ENCODE peak calls at places on chromosomes 3 and 15, in eight cellular contexts. H is ovary, G is cerebellar cortex, I is SW 1271, O is A549, K is NCI-H1092, U is cardiac fibroblast, Z is NCI-H82. X is an unnamed sample.
A peak's percentile ranks its signal among the peaks of the same experiment; 100 is the strongest.

GRCh38 chr15:65028921-65029735 is at the start of gene MTFMT:
- DNase-seq in H (peak; percentile 96), G (peak; percentile 86), I (peak; percentile 79), O (peak; percentile 97), K (peak; percentile 59), U (peak; percentile 85), Z (peak; percentile 92), X (peak; percentile 79)

GRCh38 chr3:194104041-194104751 is 31.8 kb upstream of the HES1 start:
- DNase-seq in H (no peak), G (no peak), I (no peak), O (no peak), K (no peak), U (no peak), Z (peak; percentile 52), X (no peak)

GRCh38 chr15:60479361-60479684 is 381 bp upstream of the ICE2 start:
- DNase-seq in H (no peak), G (no peak), I (no peak), O (no peak), K (no peak), U (no peak), Z (no peak), X (no peak)

GRCh38 chr3:172698650-172699049 is 12.2 kb downstream of the NCEH1 start:
- DNase-seq in H (no peak), G (no peak), I (no peak), O (no peak), K (no peak), U (no peak), Z (no peak), X (no peak)

GRCh38 chr3:110478377-110479054 is 593.1 kb upstream of the NECTIN3 start:
- DNase-seq in H (no peak), G (no peak), I (no peak), O (no peak), K (no peak), U (no peak), Z (no peak), X (no peak)

GRCh38 chr3:183268361-183268760 is 15.3 kb downstream of the B3GNT5 start:
- DNase-seq in H (no peak), G (no peak), I (no peak), O (no peak), K (no peak), U (no peak), Z (no peak), X (no peak)

GRCh38 chr3:154224366-154224765 is 99.9 kb downstream of the DHX36 start:
- DNase-seq in H (no peak), G (no peak), I (no peak), O (no peak), K (no peak), U (no peak), Z (no peak), X (no peak)

GRCh38 chr3:189457201-189457607 is 174.0 kb upstream of the TP63 start:
- DNase-seq in H (no peak), G (no peak), I (no peak), O (no peak), K (no peak), U (peak; percentile 6), Z (no peak), X (peak; percentile 47)

GRCh38 chr3:44561076-44561475 is 6.1 kb downstream of the ZKSCAN7 start:
- DNase-seq in H (no peak), G (no peak), I (no peak), O (no peak), K (no peak), U (no peak), Z (no peak), X (no peak)

GRCh38 chr15:74785716-74786032 is 3.8 kb downstream of the CSK start:
- DNase-seq in H (no peak), G (no peak), I (no peak), O (no peak), K (no peak), U (no peak), Z (no peak), X (no peak)

GRCh38 chr3:111547645-111548044 is 5.6 kb downstream of the CD96 start:
- DNase-seq in H (no peak), G (no peak), I (no peak), O (no peak), K (no peak), U (no peak), Z (no peak), X (no peak)

GRCh38 chr3:66083096-66083960 is 44.6 kb upstream of the MAGI1 start:
- DNase-seq in H (no peak), G (peak; percentile 13), I (no peak), O (no peak), K (no peak), U (no peak), Z (no peak), X (no peak)

GRCh38 chr3:59286791-59287531 is 237.1 kb upstream of the CFAP20DC start:
- DNase-seq in H (no peak), G (peak; percentile 25), I (no peak), O (no peak), K (no peak), U (no peak), Z (no peak), X (no peak)

GRCh38 chr3:18649666-18650363 is 224.7 kb upstream of the SATB1 start:
- DNase-seq in H (no peak), G (no peak), I (no peak), O (no peak), K (no peak), U (no peak), Z (no peak), X (no peak)

GRCh38 chr3:197595470-197596185 is 39.9 kb upstream of the BDH1 start:
- DNase-seq in H (no peak), G (peak; percentile 94), I (no peak), O (no peak), K (no peak), U (no peak), Z (no peak), X (no peak)

GRCh38 chr3:181694805-181695660 is 16.7 kb upstream of the SOX2 start:
- DNase-seq in H (peak; percentile 76), G (no peak), I (no peak), O (no peak), K (no peak), U (peak; percentile 20), Z (peak; percentile 20), X (no peak)

GRCh38 chr15:85445361-85445760 is 65.0 kb downstream of the AKAP13 start:
- DNase-seq in H (no peak), G (no peak), I (no peak), O (no peak), K (no peak), U (no peak), Z (no peak), X (no peak)

GRCh38 chr3:38724392-38724736 is 74.9 kb upstream of the SCN5A start:
- DNase-seq in H (no peak), G (no peak), I (no peak), O (no peak), K (no peak), U (no peak), Z (no peak), X (no peak)

GRCh38 chr15:67039349-67040075 is 25.9 kb upstream of the SMAD3 start:
- DNase-seq in H (no peak), G (no peak), I (no peak), O (no peak), K (no peak), U (no peak), Z (no peak), X (no peak)

GRCh38 chr15:89472785-89473256 is 23.6 kb downstream of the RHCG start:
- DNase-seq in H (no peak), G (peak; percentile 56), I (peak; percentile 52), O (peak; percentile 88), K (no peak), U (peak; percentile 64), Z (peak; percentile 81), X (peak; percentile 26)

GRCh38 chr3:16430717-16431630 is 82.5 kb downstream of the RFTN1 start:
- DNase-seq in H (no peak), G (peak; percentile 10), I (no peak), O (no peak), K (no peak), U (no peak), Z (no peak), X (no peak)

GRCh38 chr3:156677120-156677479 is 2.7 kb downstream of the TIPARP start:
- DNase-seq in H (no peak), G (no peak), I (no peak), O (no peak), K (no peak), U (no peak), Z (no peak), X (no peak)

GRCh38 chr3:165464736-165465135 is 268.6 kb upstream of the SLITRK3 start:
- DNase-seq in H (no peak), G (no peak), I (no peak), O (no peak), K (no peak), U (peak; percentile 25), Z (no peak), X (no peak)

GRCh38 chr3:72317491-72317890 is 530.8 kb downstream of the SHQ1 start:
- DNase-seq in H (no peak), G (no peak), I (no peak), O (no peak), K (no peak), U (no peak), Z (no peak), X (no peak)

GRCh38 chr3:52245322-52246263 is at the start of gene PPM1M:
- DNase-seq in H (peak; percentile 67), G (no peak), I (no peak), O (peak; percentile 46), K (no peak), U (peak; percentile 62), Z (peak; percentile 36), X (no peak)

GRCh38 chr3:78895528-78895927 is 872.3 kb downstream of the ROBO1 start:
- DNase-seq in H (no peak), G (no peak), I (no peak), O (no peak), K (no peak), U (peak; percentile 53), Z (no peak), X (no peak)

GRCh38 chr3:186732169-186732766 is 15.1 kb downstream of the KNG1 start:
- DNase-seq in H (no peak), G (no peak), I (no peak), O (no peak), K (no peak), U (no peak), Z (no peak), X (no peak)

GRCh38 chr3:29171583-29171990 is 109.3 kb upstream of the RBMS3 start:
- DNase-seq in H (no peak), G (no peak), I (no peak), O (no peak), K (no peak), U (peak; percentile 57), Z (no peak), X (no peak)

GRCh38 chr3:174322789-174323188 is 536.3 kb upstream of the NAALADL2 start:
- DNase-seq in H (no peak), G (no peak), I (no peak), O (no peak), K (no peak), U (no peak), Z (no peak), X (no peak)

GRCh38 chr3:140053011-140053702 is 118.2 kb downstream of the CLSTN2 start:
- DNase-seq in H (no peak), G (no peak), I (no peak), O (no peak), K (no peak), U (no peak), Z (no peak), X (peak; percentile 59)